ENCODE peak calls at places on chromosomes 13 and 19, in four cellular contexts. One of them, this sample, is unnamed.
A peak's percentile ranks its signal among the peaks of the same experiment; 100 is the strongest.

GRCh38 chr13:22369840-22370239 is 699.0 kb downstream of the FGF9 start:
- DNase-seq in HepG2: no peak
- DNase-seq in WTC11: peak; percentile 43
- DNase-seq in K562: no peak
- DNase-seq in this sample: no peak

GRCh38 chr13:24341439-24341838 is 32.1 kb downstream of the C1QTNF9 start:
- DNase-seq in HepG2: no peak
- DNase-seq in K562: no peak
- DNase-seq in WTC11: no peak
- DNase-seq in this sample: no peak

GRCh38 chr19:7888145-7888825 is at the start of gene LRRC8E:
- DNase-seq in WTC11: peak; percentile 87
- DNase-seq in HepG2: peak; percentile 59
- DNase-seq in K562: peak; percentile 89
- DNase-seq in this sample: peak; percentile 80

GRCh38 chr13:46113596-46113995 is 8.8 kb upstream of the CPB2 start:
- DNase-seq in HepG2: no peak
- DNase-seq in K562: peak; percentile 71
- DNase-seq in WTC11: no peak
- DNase-seq in this sample: no peak

GRCh38 chr13:35891973-35892441 is 239.2 kb downstream of the DCLK1 start:
- DNase-seq in WTC11: no peak
- DNase-seq in HepG2: no peak
- DNase-seq in K562: no peak
- DNase-seq in this sample: no peak

GRCh38 chr13:29849071-29849541 is 1.3 kb downstream of the UBL3 start:
- DNase-seq in HepG2: peak; percentile 13
- DNase-seq in K562: peak; percentile 10
- DNase-seq in WTC11: no peak
- DNase-seq in this sample: no peak

GRCh38 chr19:48713041-48713863 is 6.3 kb downstream of the MAMSTR start:
- DNase-seq in HepG2: no peak
- DNase-seq in K562: peak; percentile 67
- DNase-seq in WTC11: peak; percentile 59
- DNase-seq in this sample: peak; percentile 74

GRCh38 chr13:44389856-44390255 is 16.2 kb downstream of the SERP2 start:
- DNase-seq in HepG2: no peak
- DNase-seq in K562: no peak
- DNase-seq in WTC11: no peak
- DNase-seq in this sample: no peak

GRCh38 chr19:55173717-55174409 is 6.2 kb downstream of the SYT5 start:
- DNase-seq in WTC11: peak; percentile 96
- DNase-seq in K562: peak; percentile 94
- DNase-seq in HepG2: peak; percentile 39
- DNase-seq in this sample: peak; percentile 83

GRCh38 chr19:11361037-11361770 is 6.0 kb downstream of the PLPPR2 start:
- DNase-seq in K562: peak; percentile 93
- DNase-seq in WTC11: peak; percentile 100
- DNase-seq in HepG2: no peak
- DNase-seq in this sample: peak; percentile 64

GRCh38 chr13:59677966-59678814 is 485.5 kb downstream of the DIAPH3 start:
- DNase-seq in WTC11: no peak
- DNase-seq in K562: peak; percentile 49
- DNase-seq in HepG2: peak; percentile 42
- DNase-seq in this sample: peak; percentile 25

GRCh38 chr19:11142528-11143171 is 12.9 kb downstream of the SPC24 start:
- DNase-seq in WTC11: peak; percentile 40
- DNase-seq in HepG2: peak; percentile 90
- DNase-seq in K562: peak; percentile 83
- DNase-seq in this sample: peak; percentile 17

GRCh38 chr19:50896591-50897190 is 14.5 kb downstream of the KLK4 start:
- DNase-seq in K562: peak; percentile 67
- DNase-seq in WTC11: no peak
- DNase-seq in HepG2: peak; percentile 26
- DNase-seq in this sample: no peak

GRCh38 chr19:5074418-5074817 is 105.5 kb downstream of the KDM4B start:
- DNase-seq in K562: no peak
- DNase-seq in HepG2: no peak
- DNase-seq in WTC11: no peak
- DNase-seq in this sample: no peak

GRCh38 chr19:35164418-35164817 is 9.9 kb downstream of the FXYD5 start:
- DNase-seq in K562: peak; percentile 71
- DNase-seq in HepG2: no peak
- DNase-seq in WTC11: no peak
- DNase-seq in this sample: no peak

GRCh38 chr13:21076265-21076653 is 14.9 kb upstream of the LATS2 start:
- DNase-seq in HepG2: no peak
- DNase-seq in WTC11: peak; percentile 38
- DNase-seq in K562: no peak
- DNase-seq in this sample: no peak

GRCh38 chr13:21079206-21079605 is 17.8 kb upstream of the LATS2 start:
- DNase-seq in HepG2: no peak
- DNase-seq in WTC11: no peak
- DNase-seq in K562: no peak
- DNase-seq in this sample: no peak

GRCh38 chr13:21079761-21080730 is 18.7 kb upstream of the LATS2 start:
- DNase-seq in WTC11: no peak
- DNase-seq in K562: no peak
- DNase-seq in HepG2: peak; percentile 19
- DNase-seq in this sample: no peak

GRCh38 chr13:21077360-21078353 is 16.3 kb upstream of the LATS2 start:
- DNase-seq in HepG2: no peak
- DNase-seq in K562: no peak
- DNase-seq in WTC11: no peak
- DNase-seq in this sample: no peak

GRCh38 chr13:21078501-21078900 is 17.1 kb upstream of the LATS2 start:
- DNase-seq in WTC11: no peak
- DNase-seq in K562: no peak
- DNase-seq in HepG2: no peak
- DNase-seq in this sample: no peak
- TF ChIP-seq ELF4 in WTC11: no peak
- TF ChIP-seq ELF4 in K562: no peak
- TF ChIP-seq ELF4 in HepG2: no peak
- TF ChIP-seq ELF4 in this sample: no peak

DNA sequence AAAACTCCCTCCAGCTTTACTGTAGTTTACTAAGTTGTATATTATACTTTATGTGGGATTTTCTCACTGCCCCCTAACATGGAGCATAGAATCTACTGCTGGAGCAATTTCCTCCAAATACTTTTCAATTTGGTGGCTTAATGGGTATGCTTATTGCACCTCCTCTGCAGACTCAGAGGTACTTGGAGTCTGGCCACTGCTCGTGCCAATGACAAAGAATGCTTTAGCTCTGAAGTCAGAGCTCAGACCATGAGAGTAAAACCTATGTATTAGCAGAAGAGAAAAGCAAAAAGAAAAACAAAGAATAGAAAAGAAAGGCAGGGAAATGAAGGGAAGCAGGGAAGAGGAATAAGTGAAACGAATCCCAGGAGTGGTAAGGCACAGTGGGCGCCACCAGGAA is 71.9 kb downstream of the SUCLA2 start:
- DNase-seq in WTC11: no peak
- DNase-seq in K562: no peak
- DNase-seq in HepG2: no peak
- DNase-seq in this sample: no peak
- TF ChIP-seq SP1 in WTC11: no peak
- TF ChIP-seq SP1 in K562: no peak
- TF ChIP-seq SP1 in HepG2: no peak
- TF ChIP-seq SP1 in this sample: no peak

GRCh38 chr13:110431851-110432294 is 124.8 kb downstream of the COL4A2 start:
- DNase-seq in HepG2: no peak
- DNase-seq in K562: no peak
- DNase-seq in WTC11: no peak
- DNase-seq in this sample: no peak
- TF ChIP-seq ELF4 in HepG2: no peak
- TF ChIP-seq ELF4 in K562: no peak
- TF ChIP-seq ELF4 in WTC11: no peak
- TF ChIP-seq ELF4 in this sample: no peak

GRCh38 chr19:3801412-3802096 is 15.4 kb upstream of the MATK start:
- DNase-seq in K562: peak; percentile 38
- DNase-seq in WTC11: peak; percentile 74
- DNase-seq in HepG2: no peak
- DNase-seq in this sample: no peak
- TF ChIP-seq SP1 in K562: no peak
- TF ChIP-seq SP1 in WTC11: no peak
- TF ChIP-seq SP1 in HepG2: no peak
- TF ChIP-seq SP1 in this sample: no peak

This sample was measured in HEK293T.